ENCODE peak calls at places on chromosome 19, in four cellular contexts. X, T, I and V are unnamed samples.

GRCh38 chr19:5228932-5229777 is 111.5 kb downstream of the PTPRS start:
- DNase-seq in X (no peak), T (no peak), I (no peak), V (peak)

GRCh38 chr19:41588497-41589209 is 12.7 kb downstream of the CEACAM21 start:
- DNase-seq in X (peak), T (peak), I (peak), V (no peak)

GRCh38 chr19:29690842-29691241 is 24.2 kb downstream of the C19orf12 start:
- DNase-seq in X (peak), T (no peak), I (no peak), V (no peak)

GRCh38 chr19:33465371-33465770 is 56.2 kb downstream of the PEPD start:
- DNase-seq in X (no peak), T (no peak), I (no peak), V (no peak)

GRCh38 chr19:4968462-4969291 is at the start of gene KDM4B:
- DNase-seq in X (peak), T (peak), I (peak), V (peak)

GRCh38 chr19:31261019-31261595 is 88.1 kb downstream of the TSHZ3 start:
- DNase-seq in X (no peak), T (no peak), I (no peak), V (no peak)

GRCh38 chr19:15442142-15442920 is 7.4 kb downstream of the WIZ start:
- DNase-seq in X (no peak), T (no peak), I (no peak), V (no peak)

GRCh38 chr19:34556500-34556899 is 74.9 kb downstream of the WTIP start:
- DNase-seq in X (peak), T (peak), I (no peak), V (no peak)

GRCh38 chr19:42965204-42965603 is 28.2 kb upstream of the PSG7 start:
- DNase-seq in X (peak), T (peak), I (no peak), V (no peak)

GRCh38 chr19:58551123-58551497 is 3.8 kb downstream of the CHMP2A start:
- DNase-seq in X (no peak), T (no peak), I (no peak), V (no peak)

GRCh38 chr19:14439014-14439413 is 5.9 kb downstream of the PKN1 start:
- DNase-seq in X (no peak), T (no peak), I (no peak), V (no peak)

GRCh38 chr19:39406656-39407393 is at the start of gene ZFP36:
- DNase-seq in X (peak), T (peak), I (peak), V (peak)

GRCh38 chr19:661427-662196 is 1.4 kb downstream of the RNF126 start:
- DNase-seq in X (peak), T (no peak), I (no peak), V (no peak)

GRCh38 chr19:33348301-33349010 is 25.1 kb upstream of the CEBPG start:
- DNase-seq in X (peak), T (peak), I (no peak), V (no peak)

GRCh38 chr19:50427997-50428425 is 4.7 kb upstream of the MYBPC2 start:
- DNase-seq in X (peak), T (no peak), I (peak), V (peak)

GRCh38 chr19:3122512-3122870 is 13.3 kb upstream of the GNA15 start:
- DNase-seq in X (no peak), T (no peak), I (no peak), V (no peak)

GRCh38 chr19:38319421-38320258 is at the start of gene KCNK6:
- DNase-seq in X (peak), T (no peak), I (peak), V (peak)

GRCh38 chr19:47521473-47522180 is 6.8 kb upstream of the NAPA start:
- DNase-seq in X (no peak), T (no peak), I (no peak), V (no peak)

GRCh38 chr19:1076951-1077350 is 10.0 kb downstream of the ARHGAP45 start:
- DNase-seq in X (no peak), T (no peak), I (peak), V (no peak)